ENCODE peak calls at places on chromosomes 16 and 17, in four cellular contexts. K, R, D and H are unnamed samples.

GRCh38 chr17:73560661-73561060 is 83.6 kb downstream of the SDK2 start:
- DNase-seq in R (no peak), K (no peak), D (no peak), H (no peak)

GRCh38 chr16:66223176-66223780 is 143.2 kb upstream of the CDH5 start:
- DNase-seq in K (no peak), D (no peak), R (no peak), H (no peak)

GRCh38 chr16:90040152-90041023 is 21.1 kb upstream of the DBNDD1 start:
- DNase-seq in R (no peak), K (no peak), D (no peak), H (no peak)

GRCh38 chr16:87012954-87013938 is 303.9 kb downstream of the C16orf95 start:
- DNase-seq in K (no peak), D (peak; percentile 82), R (no peak), H (no peak)

GRCh38 chr17:50916026-50916707 is 50.0 kb upstream of the TOB1 start:
- DNase-seq in K (no peak), R (no peak), D (no peak), H (no peak)

GRCh38 chr16:2473999-2474876 is 689 bp upstream of the TBC1D24 start:
- DNase-seq in K (peak; percentile 77), R (peak; percentile 58), D (peak; percentile 92), H (peak; percentile 72)

GRCh38 chr17:6936370-6937028 is 59.4 kb upstream of the ALOX12 start:
- DNase-seq in K (peak; percentile 20), R (no peak), D (no peak), H (no peak)

GRCh38 chr16:11833951-11834695 is 17.2 kb downstream of the RSL1D1 start:
- DNase-seq in K (no peak), R (no peak), D (no peak), H (no peak)

GRCh38 chr16:12406158-12406557 is 397.5 kb downstream of the CPPED1 start:
- DNase-seq in R (no peak), D (no peak), K (no peak), H (no peak)

GRCh38 chr16:78996806-78997205 is 603.7 kb downstream of the MAF start:
- DNase-seq in K (no peak), R (no peak), D (no peak), H (no peak)

GRCh38 chr17:59428896-59429460 is 97.5 kb downstream of the YPEL2 start:
- DNase-seq in K (no peak), R (no peak), D (no peak), H (no peak)

GRCh38 chr16:54722210-54722676 is 208.4 kb upstream of the IRX5 start:
- DNase-seq in D (no peak), K (no peak), R (no peak), H (no peak)

GRCh38 chr17:47665655-47666054 is 15.9 kb downstream of the KPNB1 start:
- DNase-seq in D (no peak), K (no peak), R (no peak), H (no peak)

GRCh38 chr17:8292639-8293395 is 2.4 kb downstream of the SLC25A35 start:
- DNase-seq in R (no peak), D (no peak), K (no peak), H (no peak)

GRCh38 chr16:1532081-1532760 is 1.2 kb upstream of the TMEM204 start:
- DNase-seq in K (no peak), D (peak; percentile 73), R (no peak), H (no peak)

GRCh38 chr17:64554028-64554637 is 47.4 kb downstream of the CEP95 start:
- DNase-seq in D (no peak), R (no peak), K (no peak), H (no peak)

GRCh38 chr17:35160354-35161201 is 13.0 kb downstream of the UNC45B start:
- DNase-seq in D (no peak), R (no peak), K (no peak), H (no peak)

GRCh38 chr17:67506966-67507365 is 129.9 kb downstream of the PITPNC1 start:
- DNase-seq in D (no peak), R (no peak), K (no peak), H (no peak)

GRCh38 chr17:67666028-67666427 is 51.7 kb upstream of the NOL11 start:
- DNase-seq in D (no peak), K (no peak), R (no peak), H (no peak)

GRCh38 chr16:65066646-65067045 is 55.2 kb downstream of the CDH11 start:
- DNase-seq in R (no peak), D (no peak), K (no peak), H (no peak)

GRCh38 chr17:79835470-79835899 is 3.8 kb downstream of the CBX4 start:
- DNase-seq in D (no peak), K (no peak), R (no peak), H (no peak)

GRCh38 chr17:49859991-49860953 is 12.4 kb upstream of the TAC4 start:
- DNase-seq in R (no peak), D (no peak), K (no peak), H (no peak)

GRCh38 chr16:89052824-89053724 is 40.6 kb upstream of the ACSF3 start:
- DNase-seq in R (no peak), D (peak; percentile 72), K (no peak), H (peak; percentile 68)

GRCh38 chr17:8223356-8224063 is 13.1 kb upstream of the AURKB start:
- DNase-seq in R (peak; percentile 87), D (peak; percentile 88), K (no peak), H (no peak)

GRCh38 chr17:47240375-47240764 is 13.3 kb upstream of the ITGB3 start:
- DNase-seq in R (no peak), D (no peak), K (no peak), H (no peak)

GRCh38 chr17:34386925-34387550 is 24.0 kb upstream of the CCL1 start:
- DNase-seq in R (no peak), D (no peak), K (no peak), H (no peak)

GRCh38 chr17:80294210-80294609 is 33.6 kb downstream of the RNF213 start:
- DNase-seq in K (no peak), R (no peak), D (no peak), H (no peak)

GRCh38 chr16:67162439-67163163 is 1.9 kb upstream of the HSF4 start:
- DNase-seq in R (no peak), D (no peak), K (no peak), H (no peak)

GRCh38 chr17:78458091-78458490 is 79.6 kb downstream of the PGS1 start:
- DNase-seq in R (no peak), K (no peak), D (no peak), H (no peak)

GRCh38 chr17:29241015-29241963 is 5.4 kb upstream of the CRYBA1 start:
- DNase-seq in R (no peak), K (no peak), D (no peak), H (no peak)
- TF ChIP-seq POLR2AphosphoS5 in R (no peak), K (no peak), D (peak; percentile 14), H (no peak)

GRCh38 chr17:2374549-2375285 is 26.1 kb downstream of the MNT start:
- DNase-seq in R (no peak), D (no peak), K (no peak), H (no peak)
- TF ChIP-seq POLR2AphosphoS5 in R (no peak), D (no peak), K (no peak), H (no peak)

DNA sequence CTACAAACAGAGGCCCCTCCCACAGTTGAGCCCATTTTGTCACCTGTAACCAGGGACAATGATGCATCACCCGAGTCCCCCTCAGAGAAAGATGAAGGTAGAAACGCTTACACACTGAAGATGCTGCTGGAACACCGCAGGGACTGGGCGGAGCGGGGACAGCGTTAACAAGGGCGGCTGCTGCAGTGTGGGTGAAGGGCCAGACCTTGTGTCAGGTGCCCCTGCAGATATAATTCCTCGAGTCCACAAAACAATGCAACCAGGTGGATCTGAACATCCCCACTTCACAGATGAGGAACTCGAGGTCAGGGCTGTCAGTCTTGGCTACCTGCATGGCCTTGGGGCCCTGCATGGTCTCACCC is 6.3 kb upstream of the MAPK7 start:
- DNase-seq in R (no peak), D (peak; percentile 58), K (no peak), H (no peak)
- TF ChIP-seq POLR2AphosphoS5 in R (no peak), D (no peak), K (no peak), H (no peak)

DNA sequence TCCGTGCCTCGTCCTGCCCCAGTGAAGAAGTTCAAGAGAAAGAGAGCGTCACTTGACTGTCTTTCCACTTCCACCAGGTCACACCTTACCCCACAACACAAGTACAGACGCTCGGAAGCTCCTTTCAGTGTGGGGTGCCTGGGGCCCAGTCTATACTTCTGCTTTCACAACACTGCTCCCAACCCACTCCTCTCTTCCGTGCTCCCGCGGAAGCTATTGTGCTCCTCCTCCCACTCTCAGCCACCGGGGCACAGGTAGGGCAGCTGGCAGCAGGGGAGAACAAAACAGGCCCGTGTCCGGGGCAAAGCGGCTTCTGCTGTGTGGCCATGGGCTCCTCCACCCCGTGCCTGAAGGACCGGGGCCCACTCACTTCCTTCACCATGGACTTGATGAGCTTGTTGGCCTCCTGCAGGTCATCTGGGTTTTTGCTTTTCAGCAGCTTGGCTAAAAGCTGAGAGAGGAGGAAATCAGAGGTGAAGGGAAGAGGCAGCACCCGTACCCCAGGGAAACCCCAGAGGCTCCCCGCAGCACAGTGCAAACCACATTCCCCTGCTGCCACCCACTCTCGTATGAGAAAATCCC is 18.9 kb downstream of the GGA3 start:
- DNase-seq in R (no peak), D (peak; percentile 59), K (peak; percentile 43), H (no peak)
- TF ChIP-seq POLR2AphosphoS5 in R (no peak), D (no peak), K (no peak), H (no peak)

DNA sequence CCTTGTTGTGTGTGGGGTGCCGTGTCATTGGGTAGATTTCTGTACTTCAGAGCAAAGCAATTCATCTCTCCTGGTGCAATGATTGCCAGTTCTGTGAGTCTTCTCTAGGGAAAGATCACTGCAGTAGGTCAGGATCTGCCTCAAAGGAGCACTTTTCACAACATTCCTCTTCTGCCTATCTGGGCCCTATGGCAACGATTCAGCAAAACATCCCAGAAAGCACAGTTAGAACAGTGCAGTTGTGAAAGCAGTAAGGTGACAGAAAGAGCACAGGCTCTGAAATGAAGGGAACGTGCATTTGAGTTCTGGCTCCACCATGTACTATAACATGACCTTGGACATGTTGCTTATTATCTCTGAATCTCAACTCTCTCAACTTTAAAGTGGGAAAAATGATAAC is 178.5 kb upstream of the N4BP1 start:
- DNase-seq in R (no peak), D (no peak), K (no peak), H (no peak)
- TF ChIP-seq POLR2AphosphoS5 in R (no peak), D (no peak), K (no peak), H (no peak)

GRCh38 chr17:41835800-41836549 is at the start of gene NT5C3B:
- DNase-seq in K (peak; percentile 85), D (peak; percentile 93), R (no peak), H (peak; percentile 87)
- TF ChIP-seq POLR2AphosphoS5 in K (no peak), D (no peak), R (no peak), H (no peak)

DNA sequence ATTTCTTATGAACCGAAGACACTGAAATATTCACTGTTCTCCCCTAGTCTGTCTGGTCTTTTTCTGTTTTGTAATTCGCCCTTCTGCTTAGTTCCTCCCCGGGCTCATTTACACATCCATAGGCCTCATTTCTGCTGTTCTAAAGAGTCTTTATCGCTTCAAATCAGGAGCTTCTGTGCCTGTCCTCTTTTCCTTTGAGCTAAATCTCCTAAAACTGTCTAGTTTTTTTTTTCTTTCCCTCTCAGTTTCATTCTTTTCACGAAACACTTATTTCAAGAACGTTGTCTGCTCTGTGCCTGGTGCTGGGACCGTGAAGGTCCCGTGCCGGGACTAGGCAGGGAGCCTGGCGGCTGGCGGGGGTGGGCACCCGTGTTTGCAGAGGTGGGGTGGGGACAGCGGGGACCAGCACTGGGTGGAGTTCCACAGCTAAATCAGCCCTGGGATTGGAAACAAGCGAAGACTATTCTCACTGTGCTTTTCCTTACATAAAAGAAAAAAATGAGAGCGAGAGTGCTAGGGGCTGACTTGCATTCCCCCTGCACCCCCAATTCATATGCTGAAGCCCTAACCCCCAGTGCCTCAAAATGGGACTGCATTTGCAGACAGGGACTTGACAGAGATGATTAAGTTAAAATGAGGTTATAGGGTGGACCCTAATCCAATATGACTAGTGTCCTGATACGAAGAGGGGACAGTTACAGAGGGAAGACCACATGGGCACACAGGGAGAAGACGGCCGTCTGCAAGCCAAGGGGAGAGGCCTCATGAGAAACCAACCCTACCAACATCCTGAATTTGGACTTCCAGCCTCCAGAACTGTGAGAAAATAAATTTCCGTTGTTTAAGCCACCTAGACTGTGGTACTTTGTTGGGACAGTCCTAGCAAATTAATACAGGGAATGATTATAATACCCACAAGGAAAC is 1.4 kb upstream of the TMEM220 start:
- DNase-seq in D (peak; percentile 72), K (no peak), R (no peak), H (no peak)
- TF ChIP-seq POLR2AphosphoS5 in D (no peak), K (no peak), R (no peak), H (no peak)